ENCODE peak calls at places on chromosomes 5 and 9, in four cellular contexts. W, B, Z and U are unnamed samples.

GRCh38 chr5:157893611-157894010 is 34.7 kb upstream of the CLINT1 start:
- DNase-seq in W (no peak), B (no peak), Z (no peak), U (no peak)

GRCh38 chr5:67549947-67550346 is 353.3 kb upstream of the CD180 start:
- DNase-seq in W (no peak), B (no peak), Z (no peak), U (no peak)

GRCh38 chr5:65539827-65540226 is 23.1 kb downstream of the CENPK start:
- DNase-seq in W (peak; percentile 70), B (no peak), Z (no peak), U (no peak)

GRCh38 chr9:110114888-110115259 is 93.1 kb downstream of the C9orf152 start:
- DNase-seq in W (no peak), B (no peak), Z (no peak), U (no peak)

GRCh38 chr9:86126998-86127972 is 27.9 kb upstream of the GOLM1 start:
- DNase-seq in W (peak; percentile 97), B (peak; percentile 60), Z (no peak), U (peak; percentile 95)

GRCh38 chr5:171449426-171449825 is 30.0 kb downstream of the FGF18 start:
- DNase-seq in W (no peak), B (no peak), Z (no peak), U (no peak)

GRCh38 chr5:54387031-54387430 is 68.5 kb upstream of the HSPB3 start:
- DNase-seq in W (no peak), B (no peak), Z (no peak), U (no peak)

GRCh38 chr5:147522435-147522834 is 12.6 kb upstream of the DPYSL3 start:
- DNase-seq in W (peak; percentile 87), B (no peak), Z (no peak), U (no peak)

GRCh38 chr5:169944115-169944514 is 36.2 kb downstream of the INSYN2B start:
- DNase-seq in W (no peak), B (no peak), Z (no peak), U (no peak)

GRCh38 chr5:957730-958485 is 50.7 kb upstream of the NKD2 start:
- DNase-seq in W (no peak), B (no peak), Z (no peak), U (peak; percentile 95)

GRCh38 chr5:33526755-33527154 is 86.0 kb downstream of the TARS1 start:
- DNase-seq in W (no peak), B (no peak), Z (no peak), U (no peak)

GRCh38 chr9:33229359-33230120 is 10.4 kb upstream of the SPINK4 start:
- DNase-seq in W (peak; percentile 59), B (no peak), Z (no peak), U (peak; percentile 97)

GRCh38 chr9:113957778-113958430 is 81.8 kb downstream of the ZNF618 start:
- DNase-seq in W (peak; percentile 84), B (no peak), Z (no peak), U (no peak)

GRCh38 chr5:58974083-58974482 is 391.2 kb downstream of the RAB3C start:
- DNase-seq in W (no peak), B (no peak), Z (no peak), U (no peak)

GRCh38 chr9:2872941-2873323 is 29.0 kb upstream of the PUM3 start:
- DNase-seq in W (no peak), B (no peak), Z (peak; percentile 24), U (no peak)

GRCh38 chr5:84080908-84081307 is 303.8 kb downstream of the EDIL3 start:
- DNase-seq in W (no peak), B (no peak), Z (no peak), U (no peak)

GRCh38 chr5:7209583-7210139 is 186.3 kb upstream of the ADCY2 start:
- DNase-seq in W (no peak), B (no peak), Z (no peak), U (peak; percentile 7)

GRCh38 chr9:33202552-33203300 is 35.6 kb upstream of the B4GALT1 start:
- DNase-seq in W (no peak), B (peak; percentile 4), Z (peak; percentile 8), U (no peak)